ENCODE peak calls at places on chromosomes 3 and 15, in six cellular contexts. I is CD8-positive, alpha-beta memory T cell; B is GM13976; G is tibial nerve; C is NCI-H1092; P is nephron progenitor cell. F is an unnamed sample.

GRCh38 chr15:38182900-38183299 is 69.7 kb upstream of the SPRED1 start:
- DNase-seq in I (no peak), B (no peak), G (no peak), C (no peak), P (no peak), F (no peak)

GRCh38 chr3:173652093-173652492 is 254.5 kb downstream of the NLGN1 start:
- DNase-seq in I (no peak), B (no peak), G (no peak), C (no peak), P (no peak), F (no peak)

GRCh38 chr15:42155546-42156265 is 730 bp downstream of the PLA2G4F start:
- DNase-seq in I (no peak), B (no peak), G (no peak), C (no peak), P (no peak), F (no peak)

GRCh38 chr15:33083232-33084006 is 111.1 kb downstream of the FMN1 start:
- DNase-seq in I (no peak), B (no peak), G (no peak), C (no peak), P (no peak), F (no peak)

GRCh38 chr15:43390723-43391122 is 19.8 kb downstream of the TUBGCP4 start:
- DNase-seq in I (no peak), B (no peak), G (no peak), C (no peak), P (no peak), F (no peak)

GRCh38 chr3:98068824-98069223 is 18.1 kb upstream of the OR5AC2 start:
- DNase-seq in I (no peak), B (no peak), G (no peak), C (no peak), P (no peak), F (no peak)

GRCh38 chr15:27827336-27827735 is 271.8 kb downstream of the OCA2 start:
- DNase-seq in I (no peak), B (no peak), G (no peak), C (no peak), P (no peak), F (no peak)

GRCh38 chr15:82298520-82298919 is 35.9 kb downstream of the SAXO2 start:
- DNase-seq in I (peak), B (no peak), G (no peak), C (no peak), P (no peak), F (no peak)

GRCh38 chr3:187186801-187187421 is 10.4 kb upstream of the RTP1 start:
- DNase-seq in I (no peak), B (no peak), G (no peak), C (no peak), P (no peak), F (peak)

GRCh38 chr3:24226402-24226801 is 268.2 kb downstream of the THRB start:
- DNase-seq in I (no peak), B (no peak), G (no peak), C (no peak), P (no peak), F (no peak)

GRCh38 chr3:129070086-129070875 is 9.7 kb downstream of the GP9 start:
- DNase-seq in I (no peak), B (no peak), G (no peak), C (no peak), P (no peak), F (no peak)

GRCh38 chr15:56244237-56244810 is 645 bp upstream of the RFX7 start:
- DNase-seq in I (peak), B (peak), G (no peak), C (peak), P (peak), F (peak)

GRCh38 chr15:76501726-76502125 is 165.2 kb downstream of the ISL2 start:
- DNase-seq in I (no peak), B (no peak), G (no peak), C (no peak), P (no peak), F (no peak)

GRCh38 chr3:15500107-15500724 is 21.3 kb downstream of the COLQ start:
- DNase-seq in I (no peak), B (peak), G (no peak), C (no peak), P (no peak), F (no peak)

GRCh38 chr3:183460059-183461052 is 31.9 kb upstream of the MCF2L2 start:
- DNase-seq in I (no peak), B (no peak), G (no peak), C (no peak), P (no peak), F (no peak)